ENCODE peak calls at places on chromosomes 16 and 17, in nine cellular contexts. V, R, X, B, O, M, T, G and E are unnamed samples.

GRCh38 chr17:79521225-79521624 is 89.6 kb downstream of the RBFOX3 start:
- DNase-seq in G (no peak), M (no peak), T (no peak), R (no peak), O (no peak), V (no peak), X (no peak), B (no peak), E (no peak)

GRCh38 chr16:84339766-84340165 is 28.6 kb upstream of the ATP2C2 start:
- DNase-seq in R (no peak), X (no peak), V (no peak), B (no peak), G (no peak), M (no peak), O (no peak), T (no peak), E (no peak)

GRCh38 chr16:83717814-83718213 is 90.0 kb upstream of the HSBP1 start:
- DNase-seq in G (no peak), T (no peak), O (no peak), R (no peak), V (peak; percentile 95), M (no peak), X (no peak), B (no peak), E (no peak)

GRCh38 chr16:9874233-9874632 is 308.0 kb downstream of the GRIN2A start:
- DNase-seq in T (no peak), V (no peak), X (no peak), M (no peak), B (no peak), G (no peak), O (no peak), R (no peak), E (no peak)

GRCh38 chr16:24988593-24989338 is 26.4 kb downstream of the ARHGAP17 start:
- DNase-seq in R (no peak), T (no peak), G (peak; percentile 24), X (no peak), B (no peak), O (no peak), M (peak; percentile 21), V (peak; percentile 59), E (no peak)

GRCh38 chr16:12927591-12927990 is 26.2 kb downstream of the SHISA9 start:
- DNase-seq in G (no peak), X (no peak), B (no peak), V (no peak), O (no peak), M (peak; percentile 36), T (no peak), R (no peak), E (no peak)

GRCh38 chr17:78787444-78787843 is 5.4 kb upstream of the CYTH1 start:
- DNase-seq in G (peak; percentile 55), R (no peak), B (no peak), O (no peak), T (no peak), V (no peak), X (no peak), M (no peak), E (no peak)

GRCh38 chr17:2068101-2068518 is 13.2 kb downstream of the HIC1 start:
- DNase-seq in G (no peak), O (no peak), V (peak; percentile 58), T (no peak), M (no peak), X (no peak), R (no peak), B (no peak), E (no peak)

GRCh38 chr17:82812058-82812457 is 27.8 kb downstream of the ZNF750 start:
- DNase-seq in T (no peak), R (no peak), G (no peak), V (no peak), X (no peak), O (no peak), B (no peak), M (no peak), E (no peak)

GRCh38 chr17:79951361-79952264 is 84.1 kb downstream of the TBC1D16 start:
- DNase-seq in M (peak; percentile 66), B (no peak), V (no peak), O (peak; percentile 67), G (no peak), R (no peak), X (no peak), T (no peak), E (no peak)

GRCh38 chr16:56068314-56068713 is 123.0 kb upstream of the GNAO1 start:
- DNase-seq in B (no peak), G (no peak), T (no peak), R (no peak), O (no peak), V (no peak), X (no peak), M (no peak), E (no peak)

GRCh38 chr17:77409282-77410161 is 268.8 kb downstream of the SEC14L1 start:
- DNase-seq in T (peak; percentile 53), R (peak; percentile 42), X (no peak), M (peak; percentile 77), G (no peak), B (peak; percentile 36), V (no peak), O (no peak), E (no peak)

GRCh38 chr17:71496552-71496951 is 624.3 kb upstream of the SOX9 start:
- DNase-seq in T (no peak), X (no peak), O (no peak), V (no peak), M (no peak), R (no peak), B (no peak), G (peak; percentile 92), E (no peak)

GRCh38 chr17:2965621-2966275 is 97.7 kb downstream of the OR1D5 start:
- DNase-seq in T (no peak), R (no peak), X (no peak), V (peak; percentile 85), B (no peak), G (no peak), M (peak; percentile 22), O (no peak), E (no peak)

GRCh38 chr17:38333635-38334295 is 10.0 kb downstream of the GPR179 start:
- DNase-seq in R (peak; percentile 76), T (no peak), G (peak; percentile 38), V (no peak), B (peak; percentile 15), X (no peak), O (no peak), M (peak; percentile 75), E (peak; percentile 21)

GRCh38 chr17:75152971-75153853 is 1.1 kb downstream of the JPT1 start:
- DNase-seq in V (peak; percentile 38), O (no peak), G (no peak), M (peak; percentile 38), R (peak; percentile 51), X (no peak), B (no peak), T (no peak), E (no peak)

GRCh38 chr17:67503184-67503583 is 126.1 kb downstream of the PITPNC1 start:
- DNase-seq in V (peak; percentile 79), R (no peak), G (no peak), T (no peak), X (no peak), B (no peak), M (no peak), O (no peak), E (no peak)

GRCh38 chr17:28381141-28381825 is 9.8 kb downstream of the SARM1 start:
- DNase-seq in X (no peak), M (peak; percentile 74), G (no peak), V (no peak), O (no peak), R (no peak), B (no peak), T (no peak), E (no peak)

GRCh38 chr17:20189322-20189721 is 180.2 kb downstream of the SPECC1 start:
- DNase-seq in T (no peak), R (no peak), M (peak; percentile 14), B (no peak), O (peak; percentile 55), V (peak; percentile 88), G (no peak), X (no peak), E (no peak)

GRCh38 chr17:48514483-48514876 is 16.3 kb downstream of the HOXB1 start:
- DNase-seq in M (no peak), V (peak; percentile 77), R (no peak), X (no peak), G (no peak), O (no peak), T (no peak), B (no peak), E (no peak)

GRCh38 chr17:77356109-77356689 is 215.4 kb downstream of the SEC14L1 start:
- DNase-seq in B (no peak), V (peak; percentile 63), X (no peak), M (no peak), O (no peak), R (peak; percentile 17), G (no peak), T (no peak), E (no peak)